ENCODE peak calls at places on chromosomes 11 and 22, in four cellular contexts. O is CD8-positive, alpha-beta memory T cell; P is CD4-positive, alpha-beta T cell; X is H9. E is an unnamed sample.

GRCh38 chr11:113577356-113578163 is 102.4 kb upstream of the DRD2 start:
- DNase-seq in O (no peak), P (no peak), X (peak; percentile 52), E (no peak)

GRCh38 chr11:27698872-27699241 is 1.4 kb downstream of the BDNF start:
- DNase-seq in O (no peak), P (peak; percentile 28), X (peak; percentile 95), E (no peak)

GRCh38 chr11:32431657-32432056 is 3.7 kb downstream of the WT1 start:
- DNase-seq in O (no peak), P (no peak), X (no peak), E (no peak)

GRCh38 chr11:60130496-60130895 is 42.0 kb downstream of the MS4A2 start:
- DNase-seq in O (no peak), P (no peak), X (peak; percentile 43), E (no peak)

GRCh38 chr11:39571081-39571480 is 1888.4 kb downstream of the LRRC4C start:
- DNase-seq in O (no peak), P (no peak), X (no peak), E (no peak)

GRCh38 chr11:27213232-27213660 is 149.8 kb downstream of the CCDC34 start:
- DNase-seq in O (no peak), P (no peak), X (no peak), E (no peak)

GRCh38 chr11:77821349-77821851 is 456 bp downstream of the AAMDC start:
- DNase-seq in O (peak; percentile 1), P (peak; percentile 5), X (no peak), E (no peak)

GRCh38 chr22:46367707-46368191 is 32.2 kb downstream of the TRMU start:
- DNase-seq in O (peak; percentile 58), P (peak; percentile 63), X (peak; percentile 89), E (no peak)

GRCh38 chr11:71336176-71336995 is 84.0 kb upstream of the SHANK2 start:
- DNase-seq in O (no peak), P (no peak), X (no peak), E (no peak)

GRCh38 chr11:76329084-76329648 is 51.8 kb downstream of the THAP12 start:
- DNase-seq in O (no peak), P (no peak), X (peak; percentile 49), E (no peak)

GRCh38 chr11:126146454-126147192 is 64.8 kb downstream of the RPUSD4 start:
- DNase-seq in O (no peak), P (no peak), X (peak; percentile 86), E (no peak)

GRCh38 chr11:35039076-35039475 is 99.9 kb upstream of the CD44 start:
- DNase-seq in O (no peak), P (no peak), X (no peak), E (no peak)

GRCh38 chr11:46036009-46036408 is 85.2 kb downstream of the PHF21A start:
- DNase-seq in O (no peak), P (no peak), X (no peak), E (no peak)

GRCh38 chr22:45597460-45598192 is 74.0 kb upstream of the ATXN10 start:
- DNase-seq in O (no peak), P (no peak), X (no peak), E (no peak)

GRCh38 chr22:39355080-39355479 is 5.3 kb downstream of the SYNGR1 start:
- DNase-seq in O (no peak), P (no peak), X (no peak), E (no peak)

GRCh38 chr22:22180738-22181514 is 63.7 kb upstream of the VPREB1 start:
- DNase-seq in O (no peak), P (no peak), X (no peak), E (no peak)

GRCh38 chr11:46665356-46665755 is 35.1 kb downstream of the ARHGAP1 start:
- DNase-seq in O (no peak), P (no peak), X (no peak), E (no peak)

GRCh38 chr22:36671398-36671797 is 32.2 kb downstream of the CACNG2 start:
- DNase-seq in O (no peak), P (no peak), X (no peak), E (no peak)

GRCh38 chr11:36456136-36456535 is 53.9 kb downstream of the TRAF6 start:
- DNase-seq in O (no peak), P (no peak), X (no peak), E (no peak)

GRCh38 chr11:68039526-68040086 is 781 bp downstream of the TCIRG1 start:
- DNase-seq in O (no peak), P (no peak), X (no peak), E (no peak)

GRCh38 chr11:132471491-132471890 is 1060.8 kb downstream of the OPCML start:
- DNase-seq in O (no peak), P (no peak), X (no peak), E (no peak)

GRCh38 chr22:43812149-43812842 is at the start of gene EFCAB6:
- DNase-seq in O (peak; percentile 84), P (peak; percentile 82), X (peak; percentile 94), E (peak; percentile 45)

GRCh38 chr11:44617671-44618461 is 52.4 kb downstream of the CD82 start:
- DNase-seq in O (no peak), P (no peak), X (no peak), E (no peak)

GRCh38 chr11:3224730-3225098 is 6.1 kb upstream of the MRGPRG start:
- DNase-seq in O (no peak), P (no peak), X (no peak), E (no peak)

GRCh38 chr11:2581931-2582435 is 117.8 kb downstream of the KCNQ1OT1 start:
- DNase-seq in O (no peak), P (no peak), X (peak; percentile 12), E (no peak)

GRCh38 chr11:134471341-134472187 is 59.5 kb upstream of the B3GAT1 start:
- DNase-seq in O (no peak), P (no peak), X (peak; percentile 24), E (no peak)

GRCh38 chr22:30822216-30823014 is 127.7 kb downstream of the OSBP2 start:
- DNase-seq in O (no peak), P (no peak), X (no peak), E (no peak)

GRCh38 chr11:133492895-133493294 is 39.4 kb downstream of the OPCML start:
- DNase-seq in O (no peak), P (no peak), X (no peak), E (no peak)

GRCh38 chr11:129317564-129317963 is 58.1 kb upstream of the BARX2 start:
- DNase-seq in O (no peak), P (no peak), X (no peak), E (peak; percentile 74)

GRCh38 chr11:94948070-94948617 is 25.2 kb downstream of the CWC15 start:
- DNase-seq in O (no peak), P (no peak), X (no peak), E (no peak)

GRCh38 chr11:26901162-26901561 is 92.8 kb upstream of the FIBIN start:
- DNase-seq in O (no peak), P (no peak), X (no peak), E (no peak)

DNA sequence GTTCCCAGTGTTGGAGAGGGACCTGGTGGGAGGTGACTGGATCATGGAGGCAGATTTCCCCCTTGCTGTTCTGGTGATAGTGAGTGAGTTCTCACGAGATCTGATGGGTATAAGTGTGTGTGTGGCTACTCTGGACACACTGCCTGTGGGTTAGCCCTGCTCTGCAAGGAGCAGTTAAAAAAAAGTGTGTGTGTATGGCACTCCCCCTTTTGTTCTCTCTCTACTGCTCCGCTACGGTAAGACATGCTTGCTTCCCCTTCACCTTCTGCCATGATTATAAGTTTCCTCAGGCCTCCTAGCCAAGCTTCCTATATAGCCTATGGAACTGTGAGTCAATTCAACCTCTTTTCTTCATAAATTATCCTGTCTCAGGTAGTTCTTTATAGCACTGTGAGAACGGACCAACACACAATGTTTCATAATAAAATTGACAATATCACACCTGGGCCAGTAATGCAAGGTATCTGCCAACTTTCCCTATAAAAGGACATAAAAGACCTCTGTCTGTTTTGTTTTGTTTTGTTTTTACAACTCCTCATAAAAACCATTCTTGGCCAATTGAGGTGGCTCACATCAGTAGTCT is 20.2 kb downstream of the CLTCL1 start:
- DNase-seq in O (no peak), P (no peak), X (no peak), E (no peak)
- H3K27ac ChIP-seq in O (no peak overlapping the region), P (no peak overlapping the region), X (no peak overlapping the region), E (peak overlapping the region; percentile 73)

GRCh38 chr11:5349550-5349949 is 1.8 kb upstream of the OR51B6 start:
- DNase-seq in O (no peak), P (no peak), X (no peak), E (no peak)

GRCh38 chr11:5348516-5349194 is 2.7 kb upstream of the OR51B6 start:
- DNase-seq in O (no peak), P (no peak), X (no peak), E (no peak)

GRCh38 chr11:5345831-5346230 is 2.5 kb upstream of the OR51B5 start:
- DNase-seq in O (no peak), P (no peak), X (no peak), E (no peak)

GRCh38 chr11:5351208-5351607 is at the start of gene OR51B6:
- DNase-seq in O (no peak), P (no peak), X (no peak), E (no peak)
- H3K27ac ChIP-seq in O (no peak within 1 kb of the TSS), P (no peak within 1 kb of the TSS), X (no peak within 1 kb of the TSS), E (no peak within 1 kb of the TSS)

GRCh38 chr11:61838501-61838900 is 10.4 kb downstream of the FADS2 start:
- DNase-seq in O (no peak), P (no peak), X (no peak), E (no peak)
- H3K27ac ChIP-seq in O (no peak overlapping the region), P (no peak overlapping the region), X (no peak overlapping the region), E (no peak overlapping the region)

GRCh38 chr11:86500500-86501170 is 125.9 kb downstream of the CCDC81 start:
- DNase-seq in O (no peak), P (no peak), X (no peak), E (no peak)

GRCh38 chr11:86502137-86502536 is 127.5 kb downstream of the CCDC81 start:
- DNase-seq in O (no peak), P (no peak), X (no peak), E (no peak)

GRCh38 chr11:86497836-86498235 is 123.1 kb downstream of the CCDC81 start:
- DNase-seq in O (no peak), P (no peak), X (no peak), E (no peak)

GRCh38 chr11:86497310-86497709 is 122.6 kb downstream of the CCDC81 start:
- DNase-seq in O (no peak), P (no peak), X (no peak), E (no peak)

DNA sequence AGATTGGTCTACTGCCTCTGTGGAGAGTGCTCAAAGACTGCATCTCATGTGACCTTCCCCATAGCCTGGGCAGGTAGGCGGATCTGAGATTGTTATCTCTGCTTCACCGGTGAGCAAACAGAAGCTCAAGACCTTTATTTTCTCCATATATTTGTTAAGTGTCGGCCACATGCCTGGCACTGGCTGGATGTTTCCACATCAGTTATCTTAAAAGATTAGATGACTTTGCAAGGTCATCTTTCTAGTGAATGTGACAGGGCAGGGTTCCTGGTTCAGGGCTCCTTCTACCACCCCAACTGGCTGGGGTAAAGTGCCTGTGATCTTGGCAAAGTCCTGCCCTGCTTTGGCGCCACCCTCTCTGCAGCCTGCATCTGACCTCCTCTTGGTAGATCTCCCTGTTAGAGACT is 125.0 kb downstream of the CCDC81 start:
- DNase-seq in O (no peak), P (no peak), X (no peak), E (no peak)
- H3K27ac ChIP-seq in O (no peak overlapping the region), P (no peak overlapping the region), X (no peak overlapping the region), E (no peak overlapping the region)

GRCh38 chr11:1310315-1310687 is 869 bp upstream of the TOLLIP start:
- DNase-seq in O (no peak), P (no peak), X (no peak), E (no peak)
- H3K27ac ChIP-seq in O (peak overlapping the region; percentile 84), P (peak overlapping the region; percentile 82), X (no peak overlapping the region), E (peak overlapping the region; percentile 88)

E was measured in epithelial cell of prostate.